ENCODE peak calls at places on chromosomes 13 and 19, in four cellular contexts. One of them, this sample, is unnamed.

GRCh38 chr19:49851456-49852259 is 699 bp downstream of the PTOV1 start:
- DNase-seq in heart right ventricle: peak; percentile 46
- DNase-seq in progenitor cell of endocrine pancreas: peak; percentile 43
- DNase-seq in thoracic aorta: no peak
- DNase-seq in this sample: peak; percentile 53

GRCh38 chr19:48487944-48488343 is 18.8 kb downstream of the CYTH2 start:
- DNase-seq in thoracic aorta: peak; percentile 59
- DNase-seq in progenitor cell of endocrine pancreas: no peak
- DNase-seq in heart right ventricle: peak; percentile 65
- DNase-seq in this sample: no peak

GRCh38 chr13:77800219-77800618 is 102.7 kb downstream of the SLAIN1 start:
- DNase-seq in heart right ventricle: no peak
- DNase-seq in progenitor cell of endocrine pancreas: no peak
- DNase-seq in thoracic aorta: no peak
- DNase-seq in this sample: no peak

GRCh38 chr13:30418075-30418715 is 4.1 kb upstream of the UBE2L5 start:
- DNase-seq in heart right ventricle: no peak
- DNase-seq in progenitor cell of endocrine pancreas: no peak
- DNase-seq in thoracic aorta: no peak
- DNase-seq in this sample: no peak

GRCh38 chr19:30070198-30070969 is 128.3 kb downstream of the URI1 start:
- DNase-seq in heart right ventricle: no peak
- DNase-seq in thoracic aorta: no peak
- DNase-seq in progenitor cell of endocrine pancreas: no peak
- DNase-seq in this sample: no peak

GRCh38 chr19:42069619-42070293 is at the start of gene GRIK5:
- DNase-seq in progenitor cell of endocrine pancreas: no peak
- DNase-seq in heart right ventricle: no peak
- DNase-seq in thoracic aorta: no peak
- DNase-seq in this sample: peak; percentile 50

GRCh38 chr13:74891610-74892009 is 590.4 kb downstream of the TBC1D4 start:
- DNase-seq in progenitor cell of endocrine pancreas: no peak
- DNase-seq in thoracic aorta: no peak
- DNase-seq in heart right ventricle: no peak
- DNase-seq in this sample: no peak

GRCh38 chr13:62130016-62130970 is 714.6 kb upstream of the PCDH20 start:
- DNase-seq in thoracic aorta: no peak
- DNase-seq in progenitor cell of endocrine pancreas: no peak
- DNase-seq in heart right ventricle: no peak
- DNase-seq in this sample: no peak

GRCh38 chr19:16828990-16829821 is at the start of gene SIN3B:
- DNase-seq in heart right ventricle: peak; percentile 88
- DNase-seq in progenitor cell of endocrine pancreas: peak; percentile 83
- DNase-seq in thoracic aorta: no peak
- DNase-seq in this sample: peak; percentile 87

GRCh38 chr19:7888145-7888825 is at the start of gene LRRC8E:
- DNase-seq in thoracic aorta: no peak
- DNase-seq in progenitor cell of endocrine pancreas: peak; percentile 69
- DNase-seq in heart right ventricle: no peak
- DNase-seq in this sample: peak; percentile 66

GRCh38 chr19:35266904-35267817 is 1.6 kb upstream of the USF2 start:
- DNase-seq in heart right ventricle: peak; percentile 68
- DNase-seq in thoracic aorta: no peak
- DNase-seq in progenitor cell of endocrine pancreas: no peak
- DNase-seq in this sample: peak; percentile 24

GRCh38 chr13:52739468-52740071 is at the start of gene CNMD:
- DNase-seq in progenitor cell of endocrine pancreas: no peak
- DNase-seq in heart right ventricle: no peak
- DNase-seq in thoracic aorta: no peak
- DNase-seq in this sample: peak; percentile 8

GRCh38 chr19:33304760-33305647 is 2.7 kb upstream of the CEBPA start:
- DNase-seq in progenitor cell of endocrine pancreas: no peak
- DNase-seq in thoracic aorta: no peak
- DNase-seq in heart right ventricle: no peak
- DNase-seq in this sample: no peak

GRCh38 chr19:27776020-27776419 is 1436.9 kb downstream of the UQCRFS1 start:
- DNase-seq in progenitor cell of endocrine pancreas: no peak
- DNase-seq in thoracic aorta: no peak
- DNase-seq in heart right ventricle: no peak
- DNase-seq in this sample: no peak

GRCh38 chr13:50838701-50839100 is 4.8 kb downstream of the DLEU7 start:
- DNase-seq in progenitor cell of endocrine pancreas: no peak
- DNase-seq in thoracic aorta: no peak
- DNase-seq in heart right ventricle: no peak
- DNase-seq in this sample: no peak

GRCh38 chr19:49020342-49020741 is 3.5 kb upstream of the LHB start:
- DNase-seq in progenitor cell of endocrine pancreas: no peak
- DNase-seq in thoracic aorta: no peak
- DNase-seq in heart right ventricle: no peak
- DNase-seq in this sample: no peak

GRCh38 chr13:112689498-112690241 is at the start of gene ATP11A:
- DNase-seq in progenitor cell of endocrine pancreas: peak; percentile 81
- DNase-seq in heart right ventricle: peak; percentile 96
- DNase-seq in thoracic aorta: peak; percentile 65
- DNase-seq in this sample: peak; percentile 82
- TF ChIP-seq CTCF in progenitor cell of endocrine pancreas: no peak
- TF ChIP-seq CTCF in heart right ventricle: peak; percentile 35
- TF ChIP-seq CTCF in thoracic aorta: no peak
- TF ChIP-seq CTCF in this sample: no peak

GRCh38 chr19:10636304-10636972 is 11.1 kb downstream of the SLC44A2 start:
- DNase-seq in progenitor cell of endocrine pancreas: no peak
- DNase-seq in thoracic aorta: no peak
- DNase-seq in heart right ventricle: no peak
- DNase-seq in this sample: no peak
- TF ChIP-seq CTCF in progenitor cell of endocrine pancreas: no peak
- TF ChIP-seq CTCF in thoracic aorta: no peak
- TF ChIP-seq CTCF in heart right ventricle: no peak
- TF ChIP-seq CTCF in this sample: no peak

GRCh38 chr19:38538793-38539528 is 78.8 kb downstream of the MAP4K1 start:
- DNase-seq in progenitor cell of endocrine pancreas: no peak
- DNase-seq in heart right ventricle: no peak
- DNase-seq in thoracic aorta: no peak
- DNase-seq in this sample: no peak
- TF ChIP-seq CTCF in progenitor cell of endocrine pancreas: no peak
- TF ChIP-seq CTCF in heart right ventricle: no peak
- TF ChIP-seq CTCF in thoracic aorta: no peak
- TF ChIP-seq CTCF in this sample: no peak

GRCh38 chr19:3013261-3013725 is 15.8 kb downstream of the TLE2 start:
- DNase-seq in thoracic aorta: no peak
- DNase-seq in progenitor cell of endocrine pancreas: no peak
- DNase-seq in heart right ventricle: no peak
- DNase-seq in this sample: no peak
- TF ChIP-seq CTCF in thoracic aorta: no peak
- TF ChIP-seq CTCF in progenitor cell of endocrine pancreas: no peak
- TF ChIP-seq CTCF in heart right ventricle: no peak
- TF ChIP-seq CTCF in this sample: no peak

This sample was measured in endothelial cell.